ENCODE peak calls at places on chromosome 11, in nine cellular contexts. Z is mesendoderm, E is H9, G is fibroblast of lung, A is SK-N-SH, T is PC-3, J is adipocyte, L is neural progenitor cell, M is IMR-90. I is an unnamed sample.

GRCh38 chr11:112221263-112221835 is 4.9 kb upstream of the PTS start:
- DNase-seq in Z (peak; percentile 45), G (no peak), M (no peak), T (peak; percentile 35), E (no peak), L (no peak), J (no peak), A (no peak), I (no peak)

GRCh38 chr11:125123947-125124633 is 12.7 kb upstream of the TMEM218 start:
- DNase-seq in Z (peak; percentile 91), A (peak; percentile 42), G (peak; percentile 63), E (peak; percentile 79), T (peak; percentile 88), J (peak; percentile 65), M (peak; percentile 32), L (peak; percentile 54), I (peak; percentile 12)

GRCh38 chr11:12329797-12330196 is 47.6 kb upstream of the PARVA start:
- DNase-seq in T (no peak), G (peak; percentile 10), A (no peak), J (no peak), Z (no peak), E (no peak), L (no peak), M (no peak), I (no peak)

GRCh38 chr11:17293308-17293707 is 16.8 kb downstream of the NUCB2 start:
- DNase-seq in Z (no peak), E (no peak), L (no peak), T (no peak), G (no peak), M (peak; percentile 15), A (no peak), J (peak; percentile 23), I (no peak)

GRCh38 chr11:118634435-118635236 is 27.2 kb downstream of the PHLDB1 start:
- DNase-seq in T (peak; percentile 86), J (no peak), L (peak; percentile 91), G (peak; percentile 70), E (peak; percentile 95), A (peak; percentile 69), M (peak; percentile 55), Z (peak; percentile 93), I (peak; percentile 62)

GRCh38 chr11:104908186-104908531 is 9.9 kb upstream of the CASP12 start:
- DNase-seq in M (no peak), T (no peak), G (no peak), L (no peak), A (no peak), J (no peak), E (no peak), Z (no peak), I (no peak)

GRCh38 chr11:61771995-61772455 is 19.6 kb downstream of the MYRF start:
- DNase-seq in T (no peak), G (no peak), M (no peak), Z (peak; percentile 83), J (no peak), E (peak; percentile 75), A (peak; percentile 72), L (peak; percentile 59), I (no peak)

GRCh38 chr11:34466802-34467488 is 28.2 kb downstream of the CAT start:
- DNase-seq in L (no peak), J (no peak), G (no peak), A (no peak), M (no peak), Z (peak; percentile 4), E (no peak), T (no peak), I (no peak)

GRCh38 chr11:65329503-65329902 is 4.1 kb upstream of the DPF2 start:
- DNase-seq in G (no peak), T (no peak), L (no peak), M (no peak), A (no peak), J (no peak), Z (no peak), E (no peak), I (no peak)

GRCh38 chr11:62044639-62045121 is 77.2 kb upstream of the FTH1 start:
- DNase-seq in Z (no peak), A (no peak), T (peak; percentile 97), M (no peak), L (no peak), J (no peak), E (no peak), G (no peak), I (peak; percentile 35)

GRCh38 chr11:76329084-76329648 is 51.8 kb downstream of the THAP12 start:
- DNase-seq in J (no peak), A (no peak), G (peak; percentile 50), E (peak; percentile 49), M (peak; percentile 49), T (no peak), Z (peak; percentile 92), L (peak; percentile 46), I (no peak)

GRCh38 chr11:27296406-27296994 is 66.5 kb downstream of the CCDC34 start:
- DNase-seq in L (peak; percentile 62), J (peak; percentile 81), E (no peak), Z (peak; percentile 74), M (peak; percentile 70), G (peak; percentile 75), T (peak; percentile 74), A (peak; percentile 36), I (peak; percentile 45)

DNA sequence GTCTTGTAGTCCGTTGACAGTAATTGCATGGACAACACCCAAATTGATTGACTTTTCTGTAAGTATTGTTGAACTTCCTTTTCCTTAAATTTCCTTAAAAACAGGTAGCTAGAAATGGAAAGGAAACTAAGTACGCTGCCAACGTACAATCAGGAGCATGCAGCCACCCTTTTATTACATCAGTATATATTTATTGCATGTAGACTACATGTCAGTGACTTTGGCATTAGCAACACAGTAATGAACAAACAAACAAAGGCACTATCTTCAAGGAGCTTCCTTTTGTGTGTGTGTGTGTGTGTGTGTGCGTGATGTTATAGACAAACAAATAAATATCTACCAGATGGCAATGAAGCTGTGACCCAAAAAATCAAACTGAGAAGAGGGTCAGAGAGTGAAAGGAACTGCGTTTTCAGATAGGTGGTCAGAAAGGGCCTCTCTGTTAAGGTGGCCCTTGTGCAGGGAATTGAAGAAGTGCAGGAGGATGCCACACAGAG is at the start of gene OR9Q1:
- DNase-seq in A (no peak), L (no peak), M (no peak), T (no peak), Z (no peak), J (no peak), E (no peak), G (no peak), I (no peak)
- H3K9ac ChIP-seq in A (no peak within 1 kb of the TSS), L (no peak within 1 kb of the TSS), M (peak within 1 kb of the TSS; percentile 46), T (no peak within 1 kb of the TSS), Z (no peak within 1 kb of the TSS), J (peak within 1 kb of the TSS; percentile 32), E (no peak within 1 kb of the TSS), G (no peak within 1 kb of the TSS), I (no peak within 1 kb of the TSS)

GRCh38 chr11:134277176-134278001 is 1.2 kb downstream of the GLB1L3 start:
- DNase-seq in L (peak; percentile 50), E (peak; percentile 52), Z (peak; percentile 75), T (no peak), J (peak; percentile 2), A (no peak), G (no peak), M (no peak), I (no peak)

GRCh38 chr11:134275534-134276395 is at the start of gene GLB1L3:
- DNase-seq in L (peak; percentile 76), G (peak; percentile 21), M (no peak), T (no peak), A (peak; percentile 84), J (peak; percentile 38), E (peak; percentile 53), Z (peak; percentile 76), I (peak; percentile 63)

GRCh38 chr11:134275188-134275533 is 1.0 kb upstream of the GLB1L3 start:
- DNase-seq in Z (no peak), A (no peak), L (no peak), J (no peak), G (no peak), M (no peak), E (no peak), T (no peak), I (no peak)

GRCh38 chr11:134278356-134278755 is 2.2 kb downstream of the GLB1L3 start:
- DNase-seq in L (no peak), M (no peak), T (no peak), E (no peak), G (no peak), A (no peak), J (no peak), Z (no peak), I (no peak)

GRCh38 chr11:134276396-134277175 is 407 bp downstream of the GLB1L3 start:
- DNase-seq in G (no peak), T (no peak), L (peak; percentile 56), M (no peak), A (peak; percentile 77), Z (peak; percentile 53), E (peak; percentile 58), J (no peak), I (no peak)
- H3K9ac ChIP-seq in G (no peak overlapping the region), T (no peak overlapping the region), L (no peak overlapping the region), M (no peak overlapping the region), A (no peak overlapping the region), Z (peak overlapping the region; percentile 78), E (no peak overlapping the region), J (no peak overlapping the region), I (no peak overlapping the region)

DNA sequence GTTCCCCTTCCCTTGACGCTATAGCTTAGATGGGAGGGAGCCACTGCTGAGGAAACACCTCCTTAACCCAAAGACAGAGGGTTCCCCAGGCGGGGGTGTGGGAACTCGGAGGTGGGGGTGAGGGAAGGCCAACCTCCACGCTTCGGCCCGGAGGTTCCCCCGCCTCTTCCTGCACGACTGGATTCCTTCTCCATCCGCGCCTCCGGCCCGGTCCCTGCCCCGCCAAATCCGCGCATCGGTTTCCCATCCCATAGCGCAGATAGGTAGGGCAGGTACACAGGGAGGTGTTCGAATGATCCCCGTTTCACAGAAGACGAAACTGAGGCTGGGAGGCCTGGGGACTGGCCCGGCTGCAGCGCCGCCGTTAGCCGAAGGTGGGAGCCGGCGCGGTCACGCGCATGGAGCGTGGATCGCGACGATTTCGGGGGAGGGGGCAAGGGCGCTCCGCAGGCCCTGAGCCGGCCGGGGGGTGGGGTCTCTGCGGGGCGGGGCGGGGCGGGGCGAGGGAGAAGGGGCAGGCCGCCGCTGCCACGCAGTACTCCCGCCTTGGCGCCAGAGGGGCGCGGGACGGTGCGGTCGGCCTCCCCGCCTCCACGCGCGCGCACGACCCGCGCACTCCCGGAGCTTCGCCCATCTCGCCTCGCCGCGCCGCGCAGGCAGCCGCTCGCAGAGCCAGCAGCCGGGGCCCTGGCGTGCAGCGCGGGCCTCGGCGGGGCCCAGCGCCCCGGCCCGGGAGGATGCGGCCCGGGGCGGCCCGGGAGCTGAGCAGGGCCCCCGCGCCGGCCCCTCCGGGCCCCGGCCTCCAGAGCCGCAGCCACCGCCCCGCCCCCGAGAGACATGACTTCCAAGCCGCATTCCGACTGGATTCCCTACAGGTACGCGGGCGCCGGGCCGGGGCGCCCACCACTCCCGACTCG is at the start of gene TUB:
- DNase-seq in T (no peak), Z (peak; percentile 58), E (peak; percentile 57), L (peak; percentile 78), A (peak; percentile 97), J (peak; percentile 71), G (peak; percentile 28), M (no peak), I (no peak)
- H3K9ac ChIP-seq in T (no peak within 1 kb of the TSS), Z (peak within 1 kb of the TSS; percentile 72), E (peak within 1 kb of the TSS; percentile 11), L (no peak within 1 kb of the TSS), A (peak within 1 kb of the TSS; percentile 68), J (peak within 1 kb of the TSS; percentile 81), G (peak within 1 kb of the TSS; percentile 40), M (peak within 1 kb of the TSS; percentile 53), I (no peak within 1 kb of the TSS)

GRCh38 chr11:24155792-24156191 is 341.1 kb upstream of the LUZP2 start:
- DNase-seq in E (peak; percentile 63), T (no peak), G (no peak), A (no peak), L (peak; percentile 37), J (no peak), Z (peak; percentile 44), M (no peak), I (no peak)

GRCh38 chr11:24163146-24163545 is 333.7 kb upstream of the LUZP2 start:
- DNase-seq in Z (no peak), J (no peak), A (no peak), E (no peak), G (peak; percentile 68), L (no peak), T (no peak), M (peak; percentile 15), I (no peak)

GRCh38 chr11:24161587-24161986 is 335.3 kb upstream of the LUZP2 start:
- DNase-seq in A (no peak), T (no peak), G (no peak), E (no peak), Z (no peak), M (no peak), L (no peak), J (no peak), I (no peak)
- H3K9ac ChIP-seq in A (no peak overlapping the region), T (no peak overlapping the region), G (no peak overlapping the region), E (no peak overlapping the region), Z (no peak overlapping the region), M (no peak overlapping the region), L (no peak overlapping the region), J (no peak overlapping the region), I (no peak overlapping the region)